ENCODE peak calls at places on chromosomes 6 and 20, in four cellular contexts. O, P, C and U are unnamed samples.

GRCh38 chr6:165744515-165745228 is 81.6 kb upstream of the PDE10A start:
- DNase-seq in O (no peak), C (no peak), P (peak; percentile 85), U (no peak)

GRCh38 chr20:57953638-57954037 is 243.8 kb upstream of the PMEPA1 start:
- DNase-seq in O (no peak), P (no peak), C (no peak), U (no peak)

GRCh38 chr20:45489083-45489531 is 19.6 kb downstream of the WFDC2 start:
- DNase-seq in O (no peak), C (no peak), P (no peak), U (no peak)

GRCh38 chr6:168852336-168852884 is 401.2 kb downstream of the THBS2 start:
- DNase-seq in O (no peak), C (no peak), P (no peak), U (no peak)

GRCh38 chr6:54802775-54803631 is 43.6 kb upstream of the FAM83B start:
- DNase-seq in O (no peak), P (peak; percentile 46), C (no peak), U (no peak)

GRCh38 chr20:13878600-13878999 is 93.8 kb downstream of the NDUFAF5 start:
- DNase-seq in P (no peak), C (no peak), O (no peak), U (no peak)

GRCh38 chr6:134517145-134517658 is 199.3 kb upstream of the SGK1 start:
- DNase-seq in C (peak; percentile 86), P (peak; percentile 96), O (no peak), U (no peak)

GRCh38 chr6:88823998-88824397 is 139.4 kb downstream of the RNGTT start:
- DNase-seq in C (no peak), O (no peak), P (no peak), U (no peak)

GRCh38 chr20:59010321-59010994 is 3.4 kb upstream of the CTSZ start:
- DNase-seq in P (peak; percentile 45), C (no peak), O (no peak), U (no peak)

GRCh38 chr6:131898718-131899117 is 52.5 kb downstream of the CCN2 start:
- DNase-seq in C (no peak), P (no peak), O (no peak), U (no peak)

GRCh38 chr20:36632487-36633284 is 13.3 kb downstream of the SLA2 start:
- DNase-seq in O (no peak), P (no peak), C (no peak), U (no peak)

GRCh38 chr6:13011612-13012146 is 295.1 kb downstream of the PHACTR1 start:
- DNase-seq in C (no peak), P (no peak), O (no peak), U (no peak)

GRCh38 chr6:93968126-93968525 is 548.8 kb upstream of the EPHA7 start:
- DNase-seq in C (no peak), O (no peak), P (no peak), U (no peak)

GRCh38 chr6:4319992-4320683 is 184.8 kb upstream of the ECI2 start:
- DNase-seq in P (peak; percentile 74), C (no peak), O (no peak), U (no peak)

GRCh38 chr20:42260216-42260615 is 642.0 kb upstream of the CHD6 start:
- DNase-seq in C (no peak), P (no peak), O (no peak), U (no peak)

GRCh38 chr6:163589401-163589800 is 174.9 kb downstream of the QKI start:
- DNase-seq in C (no peak), O (no peak), P (peak; percentile 34), U (no peak)

GRCh38 chr6:47479156-47479541 is 1.6 kb downstream of the CD2AP start:
- DNase-seq in O (no peak), P (peak; percentile 21), C (no peak), U (no peak)

GRCh38 chr20:50652702-50653294 is 38.5 kb downstream of the RIPOR3 start:
- DNase-seq in P (peak; percentile 54), O (no peak), C (no peak), U (no peak)

GRCh38 chr6:135145509-135145865 is 35.6 kb upstream of the MYB start:
- DNase-seq in C (no peak), O (no peak), P (peak; percentile 45), U (no peak)

GRCh38 chr20:3472105-3472504 is 1.3 kb downstream of the ATRN start:
- DNase-seq in O (no peak), C (no peak), P (no peak), U (no peak)

GRCh38 chr6:38679668-38680067 is 23.3 kb downstream of the GLO1 start:
- DNase-seq in O (no peak), P (no peak), C (no peak), U (no peak)

GRCh38 chr6:52504778-52505127 is 72.1 kb downstream of the TRAM2 start:
- DNase-seq in O (no peak), P (no peak), C (no peak), U (no peak)

GRCh38 chr6:36463686-36464085 is 20.9 kb downstream of the KCTD20 start:
- DNase-seq in O (no peak), P (peak; percentile 23), C (no peak), U (no peak)

GRCh38 chr6:78400076-78400475 is 467.3 kb upstream of the IRAK1BP1 start:
- DNase-seq in P (no peak), C (no peak), O (no peak), U (no peak)